ENCODE peak calls at places on chromosomes 1 and 21, in six cellular contexts. One of them, this sample, is unnamed.

GRCh38 chr1:46621930-46622329 is 5.3 kb upstream of the MOB3C start:
- DNase-seq in MG63: no peak
- DNase-seq in left ventricle myocardium inferior: no peak
- DNase-seq in lung: no peak
- DNase-seq in astrocyte: no peak
- DNase-seq in IMR-90: no peak
- DNase-seq in this sample: no peak

GRCh38 chr1:203507227-203507626 is 13.3 kb downstream of the OPTC start:
- DNase-seq in astrocyte: no peak
- DNase-seq in lung: no peak
- DNase-seq in left ventricle myocardium inferior: no peak
- DNase-seq in IMR-90: peak; percentile 16
- DNase-seq in MG63: peak; percentile 93
- DNase-seq in this sample: no peak

GRCh38 chr1:94039871-94040569 is 80.9 kb downstream of the ABCA4 start:
- DNase-seq in MG63: no peak
- DNase-seq in left ventricle myocardium inferior: peak; percentile 50
- DNase-seq in lung: no peak
- DNase-seq in astrocyte: peak; percentile 18
- DNase-seq in IMR-90: no peak
- DNase-seq in this sample: no peak

GRCh38 chr1:93079685-93080141 is 630 bp downstream of the MTF2 start:
- DNase-seq in astrocyte: no peak
- DNase-seq in left ventricle myocardium inferior: no peak
- DNase-seq in IMR-90: no peak
- DNase-seq in MG63: peak; percentile 30
- DNase-seq in lung: peak; percentile 29
- DNase-seq in this sample: peak; percentile 36

GRCh38 chr1:165635823-165636222 is 4.8 kb downstream of the MGST3 start:
- DNase-seq in MG63: no peak
- DNase-seq in left ventricle myocardium inferior: no peak
- DNase-seq in IMR-90: no peak
- DNase-seq in lung: no peak
- DNase-seq in astrocyte: no peak
- DNase-seq in this sample: no peak

GRCh38 chr1:16076003-16076870 is 2.8 kb upstream of the FAM131C start:
- DNase-seq in IMR-90: peak; percentile 98
- DNase-seq in astrocyte: peak; percentile 87
- DNase-seq in lung: no peak
- DNase-seq in left ventricle myocardium inferior: no peak
- DNase-seq in MG63: peak; percentile 86
- DNase-seq in this sample: peak; percentile 94

GRCh38 chr1:176885756-176886155 is 278.8 kb downstream of the ASTN1 start:
- DNase-seq in MG63: no peak
- DNase-seq in IMR-90: no peak
- DNase-seq in left ventricle myocardium inferior: no peak
- DNase-seq in lung: no peak
- DNase-seq in astrocyte: no peak
- DNase-seq in this sample: no peak

GRCh38 chr21:38796426-38796825 is 9.3 kb upstream of the ETS2 start:
- DNase-seq in astrocyte: peak; percentile 66
- DNase-seq in IMR-90: peak; percentile 56
- DNase-seq in MG63: no peak
- DNase-seq in left ventricle myocardium inferior: no peak
- DNase-seq in lung: no peak
- DNase-seq in this sample: peak; percentile 81

GRCh38 chr1:14968251-14968812 is 185.2 kb upstream of the TMEM51 start:
- DNase-seq in IMR-90: peak; percentile 91
- DNase-seq in lung: no peak
- DNase-seq in astrocyte: peak; percentile 87
- DNase-seq in left ventricle myocardium inferior: peak; percentile 38
- DNase-seq in MG63: peak; percentile 85
- DNase-seq in this sample: peak; percentile 64

GRCh38 chr21:42495765-42496119 is 282 bp downstream of the RSPH1 start:
- DNase-seq in astrocyte: no peak
- DNase-seq in MG63: no peak
- DNase-seq in IMR-90: peak; percentile 16
- DNase-seq in lung: no peak
- DNase-seq in left ventricle myocardium inferior: no peak
- DNase-seq in this sample: no peak

GRCh38 chr1:27958513-27958912 is 1.3 kb upstream of the XKR8 start:
- DNase-seq in IMR-90: no peak
- DNase-seq in MG63: no peak
- DNase-seq in astrocyte: no peak
- DNase-seq in left ventricle myocardium inferior: no peak
- DNase-seq in lung: no peak
- DNase-seq in this sample: no peak
- H3K4me3 ChIP-seq in IMR-90: no peak overlapping the region
- H3K4me3 ChIP-seq in MG63: no peak overlapping the region
- H3K4me3 ChIP-seq in astrocyte: no peak overlapping the region
- H3K4me3 ChIP-seq in left ventricle myocardium inferior: peak overlapping the region; percentile 83
- H3K4me3 ChIP-seq in lung: no peak overlapping the region
- H3K4me3 ChIP-seq in this sample: no peak overlapping the region

GRCh38 chr1:24284156-24284471 is 35.0 kb upstream of the GRHL3 start:
- DNase-seq in IMR-90: no peak
- DNase-seq in left ventricle myocardium inferior: no peak
- DNase-seq in astrocyte: no peak
- DNase-seq in lung: no peak
- DNase-seq in MG63: peak; percentile 78
- DNase-seq in this sample: no peak

GRCh38 chr1:24283326-24284155 is 35.6 kb upstream of the GRHL3 start:
- DNase-seq in left ventricle myocardium inferior: no peak
- DNase-seq in IMR-90: peak; percentile 86
- DNase-seq in lung: no peak
- DNase-seq in astrocyte: peak; percentile 83
- DNase-seq in MG63: no peak
- DNase-seq in this sample: peak; percentile 78

GRCh38 chr1:24285231-24285630 is 33.9 kb upstream of the GRHL3 start:
- DNase-seq in left ventricle myocardium inferior: no peak
- DNase-seq in IMR-90: no peak
- DNase-seq in astrocyte: no peak
- DNase-seq in MG63: no peak
- DNase-seq in lung: no peak
- DNase-seq in this sample: no peak

GRCh38 chr1:24288479-24288878 is 30.7 kb upstream of the GRHL3 start:
- DNase-seq in lung: no peak
- DNase-seq in IMR-90: no peak
- DNase-seq in astrocyte: no peak
- DNase-seq in MG63: no peak
- DNase-seq in left ventricle myocardium inferior: no peak
- DNase-seq in this sample: no peak

DNA sequence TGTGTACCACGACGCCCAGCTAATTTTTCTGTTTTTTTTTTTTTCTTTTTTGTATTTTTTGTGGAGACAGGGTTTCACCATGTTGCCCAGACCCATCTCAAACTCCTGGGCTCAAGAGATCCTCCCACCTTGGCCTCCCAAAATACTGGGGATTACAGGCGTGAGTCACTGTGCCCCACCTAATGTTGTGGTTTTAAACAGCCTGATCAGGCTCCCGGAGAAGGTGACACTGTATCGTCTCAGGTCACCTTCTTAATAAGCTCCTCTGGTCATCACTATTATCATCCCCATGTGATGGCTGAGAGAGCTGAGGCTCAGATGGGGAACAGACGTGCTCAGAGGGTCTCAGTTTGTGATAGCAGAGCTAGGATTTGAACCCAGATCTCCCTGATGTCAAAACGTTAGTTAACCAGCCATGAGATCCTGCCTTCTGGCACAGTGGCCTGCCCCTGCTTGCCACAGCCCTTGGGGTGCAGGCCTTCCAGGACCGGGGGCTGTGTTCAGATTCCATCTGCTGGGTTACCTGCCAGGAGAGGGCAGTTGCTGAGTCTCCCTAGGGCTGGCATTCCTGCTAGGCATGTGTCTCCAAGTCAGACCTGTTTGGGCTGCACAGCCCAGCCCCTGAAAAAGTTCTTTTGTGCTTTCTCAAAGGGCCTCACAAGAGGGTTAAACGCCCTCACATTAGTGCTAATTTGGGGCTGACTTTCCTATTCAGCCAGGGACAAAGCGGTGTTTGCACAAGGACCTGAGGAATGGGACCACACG is 32.7 kb upstream of the GRHL3 start:
- DNase-seq in MG63: no peak
- DNase-seq in IMR-90: no peak
- DNase-seq in lung: no peak
- DNase-seq in astrocyte: no peak
- DNase-seq in left ventricle myocardium inferior: no peak
- DNase-seq in this sample: no peak
- H3K27me3 ChIP-seq in MG63: no peaks in the 10 kb centered on the region
- H3K27me3 ChIP-seq in IMR-90: peaks cover under 1% of the 10 kb centered on the region
- H3K27me3 ChIP-seq in lung: no peaks in the 10 kb centered on the region
- H3K27me3 ChIP-seq in astrocyte: peaks cover 5% of the 10 kb centered on the region
- H3K27me3 ChIP-seq in left ventricle myocardium inferior: no peaks in the 10 kb centered on the region
- H3K27me3 ChIP-seq in this sample: no peaks in the 10 kb centered on the region

GRCh38 chr1:69146303-69146702 is 421.4 kb upstream of the LRRC7 start:
- DNase-seq in lung: no peak
- DNase-seq in MG63: no peak
- DNase-seq in astrocyte: no peak
- DNase-seq in IMR-90: no peak
- DNase-seq in left ventricle myocardium inferior: no peak
- DNase-seq in this sample: no peak
- H3K9me3 ChIP-seq in lung: no peaks in the 10 kb centered on the region
- H3K9me3 ChIP-seq in MG63: no peaks in the 10 kb centered on the region
- H3K9me3 ChIP-seq in astrocyte: no peaks in the 10 kb centered on the region
- H3K9me3 ChIP-seq in IMR-90: no peaks in the 10 kb centered on the region
- H3K9me3 ChIP-seq in left ventricle myocardium inferior: peaks cover 4% of the 10 kb centered on the region
- H3K9me3 ChIP-seq in this sample: no peaks in the 10 kb centered on the region

GRCh38 chr1:103520822-103521221 is 4.7 kb upstream of the RNPC3 start:
- DNase-seq in lung: no peak
- DNase-seq in IMR-90: no peak
- DNase-seq in left ventricle myocardium inferior: no peak
- DNase-seq in astrocyte: no peak
- DNase-seq in MG63: no peak
- DNase-seq in this sample: no peak

GRCh38 chr1:103525607-103526507 is at the start of gene RNPC3:
- DNase-seq in IMR-90: peak; percentile 91
- DNase-seq in lung: peak; percentile 89
- DNase-seq in MG63: peak; percentile 74
- DNase-seq in left ventricle myocardium inferior: peak; percentile 88
- DNase-seq in astrocyte: peak; percentile 77
- DNase-seq in this sample: peak; percentile 98

GRCh38 chr1:103523346-103523745 is 2.2 kb upstream of the RNPC3 start:
- DNase-seq in astrocyte: no peak
- DNase-seq in left ventricle myocardium inferior: no peak
- DNase-seq in MG63: no peak
- DNase-seq in lung: no peak
- DNase-seq in IMR-90: no peak
- DNase-seq in this sample: no peak

GRCh38 chr1:103527331-103527730 is 1.8 kb downstream of the RNPC3 start:
- DNase-seq in astrocyte: no peak
- DNase-seq in lung: no peak
- DNase-seq in MG63: no peak
- DNase-seq in left ventricle myocardium inferior: no peak
- DNase-seq in IMR-90: no peak
- DNase-seq in this sample: no peak

DNA sequence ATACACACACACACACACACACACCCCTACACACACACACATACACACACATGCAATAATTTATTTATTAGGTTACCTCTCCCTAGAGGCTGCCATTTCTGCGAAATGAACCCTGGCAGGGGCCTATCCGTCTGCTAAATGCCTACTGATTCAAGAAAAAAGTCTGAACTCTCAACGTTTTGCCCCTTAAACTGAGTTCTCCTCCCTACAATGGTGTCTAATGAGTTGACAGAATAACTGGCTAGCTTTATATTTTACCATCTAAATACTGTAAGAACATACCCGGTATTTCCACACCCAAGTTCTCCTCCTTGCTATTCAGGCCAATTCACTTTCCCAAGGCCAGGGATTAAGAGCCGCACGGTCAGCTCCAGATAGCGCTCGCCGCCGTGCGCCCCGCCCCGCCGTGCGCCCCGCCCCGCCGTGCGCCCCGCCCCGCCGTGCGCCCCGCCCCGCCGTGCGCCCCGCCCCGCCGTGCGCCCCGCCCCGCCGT is 339 bp upstream of the RNPC3 start:
- DNase-seq in IMR-90: peak; percentile 38
- DNase-seq in left ventricle myocardium inferior: no peak
- DNase-seq in lung: no peak
- DNase-seq in astrocyte: peak; percentile 24
- DNase-seq in MG63: peak; percentile 55
- DNase-seq in this sample: peak; percentile 63
- H3K4me3 ChIP-seq in IMR-90: peak overlapping the region; percentile 34
- H3K4me3 ChIP-seq in left ventricle myocardium inferior: peak overlapping the region; percentile 96
- H3K4me3 ChIP-seq in lung: no peak overlapping the region
- H3K4me3 ChIP-seq in astrocyte: peak overlapping the region; percentile 59
- H3K4me3 ChIP-seq in MG63: peak overlapping the region; percentile 35
- H3K4me3 ChIP-seq in this sample: peak overlapping the region; percentile 68

GRCh38 chr1:228214921-228215662 is 7.2 kb downstream of the OBSCN start:
- DNase-seq in IMR-90: no peak
- DNase-seq in astrocyte: no peak
- DNase-seq in lung: no peak
- DNase-seq in MG63: no peak
- DNase-seq in left ventricle myocardium inferior: no peak
- DNase-seq in this sample: peak; percentile 38

GRCh38 chr1:228215663-228216116 is 7.8 kb downstream of the OBSCN start:
- DNase-seq in left ventricle myocardium inferior: no peak
- DNase-seq in astrocyte: no peak
- DNase-seq in IMR-90: no peak
- DNase-seq in MG63: no peak
- DNase-seq in lung: no peak
- DNase-seq in this sample: no peak

GRCh38 chr1:228212966-228213844 is 5.4 kb downstream of the OBSCN start:
- DNase-seq in MG63: peak; percentile 91
- DNase-seq in astrocyte: peak; percentile 41
- DNase-seq in IMR-90: peak; percentile 78
- DNase-seq in lung: peak; percentile 90
- DNase-seq in left ventricle myocardium inferior: peak; percentile 85
- DNase-seq in this sample: peak; percentile 50

GRCh38 chr1:228212415-228212965 is 4.6 kb downstream of the OBSCN start:
- DNase-seq in astrocyte: no peak
- DNase-seq in left ventricle myocardium inferior: no peak
- DNase-seq in lung: no peak
- DNase-seq in MG63: no peak
- DNase-seq in IMR-90: no peak
- DNase-seq in this sample: no peak

GRCh38 chr1:228213917-228214808 is 6.3 kb downstream of the OBSCN start:
- DNase-seq in astrocyte: no peak
- DNase-seq in lung: no peak
- DNase-seq in IMR-90: no peak
- DNase-seq in MG63: no peak
- DNase-seq in left ventricle myocardium inferior: no peak
- DNase-seq in this sample: no peak
- H3K27me3 ChIP-seq in astrocyte: peaks cover 7% of the 10 kb centered on the region
- H3K27me3 ChIP-seq in lung: no peaks in the 10 kb centered on the region
- H3K27me3 ChIP-seq in IMR-90: no peaks in the 10 kb centered on the region
- H3K27me3 ChIP-seq in MG63: no peaks in the 10 kb centered on the region
- H3K27me3 ChIP-seq in left ventricle myocardium inferior: peaks cover 28% of the 10 kb centered on the region
- H3K27me3 ChIP-seq in this sample: no peaks in the 10 kb centered on the region

GRCh38 chr1:230000439-230001184 is 66.4 kb upstream of the GALNT2 start:
- DNase-seq in MG63: no peak
- DNase-seq in IMR-90: no peak
- DNase-seq in astrocyte: no peak
- DNase-seq in left ventricle myocardium inferior: no peak
- DNase-seq in lung: no peak
- DNase-seq in this sample: no peak
- H3K9me3 ChIP-seq in MG63: no peaks in the 10 kb centered on the region
- H3K9me3 ChIP-seq in IMR-90: no peaks in the 10 kb centered on the region
- H3K9me3 ChIP-seq in astrocyte: no peaks in the 10 kb centered on the region
- H3K9me3 ChIP-seq in left ventricle myocardium inferior: no peaks in the 10 kb centered on the region
- H3K9me3 ChIP-seq in lung: no peaks in the 10 kb centered on the region
- H3K9me3 ChIP-seq in this sample: no peaks in the 10 kb centered on the region

GRCh38 chr1:215543191-215543606 is 23.9 kb upstream of the KCTD3 start:
- DNase-seq in MG63: no peak
- DNase-seq in IMR-90: peak; percentile 72
- DNase-seq in left ventricle myocardium inferior: no peak
- DNase-seq in lung: no peak
- DNase-seq in astrocyte: peak; percentile 56
- DNase-seq in this sample: no peak
- H3K4me3 ChIP-seq in MG63: no peak overlapping the region
- H3K4me3 ChIP-seq in IMR-90: no peak overlapping the region
- H3K4me3 ChIP-seq in left ventricle myocardium inferior: no peak overlapping the region
- H3K4me3 ChIP-seq in lung: no peak overlapping the region
- H3K4me3 ChIP-seq in astrocyte: no peak overlapping the region
- H3K4me3 ChIP-seq in this sample: no peak overlapping the region